ENCODE peak calls at places on chromosomes 5 and 9, in ten cellular contexts. T, O, V, Y, G, W, R, M, C and F are unnamed samples.

GRCh38 chr5:67350185-67350584 is 153.6 kb upstream of the CD180 start:
- DNase-seq in M (no peak), Y (no peak), O (no peak), G (no peak), T (no peak), V (no peak), R (peak), C (no peak), W (no peak), F (no peak)

GRCh38 chr5:174533127-174533453 is 191.3 kb upstream of the MSX2 start:
- DNase-seq in R (no peak), C (no peak), Y (peak), G (no peak), T (no peak), W (no peak), V (no peak), M (no peak), O (no peak), F (peak)

GRCh38 chr5:134114886-134115805 is 665 bp downstream of the TCF7 start:
- DNase-seq in T (no peak), O (peak), R (no peak), M (peak), G (peak), V (peak), W (peak), Y (no peak), C (no peak), F (no peak)

GRCh38 chr5:39605966-39606591 is 181.3 kb upstream of the DAB2 start:
- DNase-seq in T (no peak), W (no peak), C (no peak), V (no peak), O (no peak), R (peak), Y (peak), G (no peak), M (no peak), F (peak)

GRCh38 chr5:176773408-176774035 is 36.8 kb upstream of the UNC5A start:
- DNase-seq in G (no peak), V (peak), W (peak), M (no peak), C (no peak), T (no peak), O (no peak), R (no peak), Y (no peak), F (no peak)

GRCh38 chr9:90593646-90594045 is 49.0 kb downstream of the DIRAS2 start:
- DNase-seq in C (no peak), W (no peak), G (no peak), O (no peak), V (no peak), T (no peak), R (no peak), M (no peak), Y (no peak), F (no peak)

GRCh38 chr5:40797273-40798011 is 732 bp downstream of the PRKAA1 start:
- DNase-seq in O (peak), T (peak), R (peak), W (peak), M (peak), G (peak), V (peak), C (peak), Y (peak), F (peak)

GRCh38 chr5:75640395-75640794 is 29.1 kb downstream of the ANKDD1B start:
- DNase-seq in W (no peak), G (no peak), M (no peak), V (no peak), C (peak), O (no peak), R (peak), Y (peak), T (no peak), F (peak)

GRCh38 chr9:19985081-19985480 is 196.2 kb upstream of the SLC24A2 start:
- DNase-seq in V (no peak), R (no peak), C (no peak), T (no peak), W (no peak), O (no peak), M (no peak), G (no peak), Y (no peak), F (no peak)

GRCh38 chr9:107875571-107875980 is 386.0 kb upstream of the KLF4 start:
- DNase-seq in G (no peak), T (no peak), W (no peak), C (no peak), Y (no peak), O (no peak), V (no peak), R (peak), M (no peak), F (no peak)

GRCh38 chr5:138467711-138468132 is 2.4 kb downstream of the EGR1 start:
- DNase-seq in O (no peak), C (no peak), V (peak), G (no peak), W (no peak), R (no peak), M (no peak), T (no peak), Y (no peak), F (peak)

GRCh38 chr5:143384865-143385657 is 18.4 kb downstream of the NR3C1 start:
- DNase-seq in W (no peak), C (no peak), O (no peak), T (no peak), G (no peak), M (no peak), R (no peak), Y (no peak), V (no peak), F (no peak)

GRCh38 chr5:139414601-139415121 is 10.8 kb upstream of the SPATA24 start:
- DNase-seq in M (no peak), G (no peak), R (no peak), C (no peak), T (no peak), W (no peak), Y (no peak), V (no peak), O (no peak), F (no peak)

GRCh38 chr5:6194261-6194875 is 184.0 kb downstream of the MED10 start:
- DNase-seq in W (no peak), C (no peak), T (no peak), R (no peak), Y (no peak), O (no peak), G (no peak), M (no peak), V (no peak), F (no peak)

GRCh38 chr9:32180597-32180996 is 203.8 kb upstream of the ACO1 start:
- DNase-seq in C (no peak), G (no peak), O (no peak), T (no peak), Y (no peak), R (no peak), W (no peak), V (no peak), M (no peak), F (no peak)

DNA sequence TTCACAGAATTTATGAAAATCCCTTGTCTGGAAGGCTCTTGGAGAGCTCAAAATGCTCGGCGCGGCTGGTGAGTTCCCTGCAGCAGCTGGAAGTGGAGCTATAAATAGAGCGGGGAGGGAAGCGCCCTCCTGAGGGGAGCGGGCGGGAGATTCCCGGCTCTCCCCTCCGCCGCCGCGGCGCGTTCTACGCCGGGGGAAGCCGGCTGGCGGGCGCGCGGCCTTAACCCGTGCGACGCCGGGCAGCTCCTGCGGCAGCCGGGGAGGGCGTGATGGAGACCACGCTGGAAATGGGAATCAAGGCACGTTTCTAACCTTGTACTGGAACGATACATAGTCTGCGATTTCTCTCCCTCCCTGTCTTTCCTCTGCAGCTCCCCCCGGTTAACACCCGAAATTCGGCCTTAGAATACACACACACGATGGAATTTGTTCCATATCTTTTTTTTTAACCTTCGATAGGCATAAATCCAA is 306.5 kb upstream of the KCNN2 start:
- DNase-seq in G (peak), T (no peak), C (no peak), V (no peak), M (peak), O (peak), W (peak), Y (peak), R (peak), F (peak)
- H3K4me3 ChIP-seq in G (peak), T (peak), C (no peak), V (peak), M (peak), O (peak), W (peak), Y (peak), R (peak), F (peak)

GRCh38 chr5:98275980-98276379 is 497.5 kb upstream of the RGMB start:
- DNase-seq in M (no peak), V (no peak), T (no peak), O (no peak), R (no peak), Y (no peak), W (no peak), C (no peak), G (no peak), F (no peak)
- TF ChIP-seq CTCF in M (no peak), V (no peak), T (no peak), O (no peak), R (no peak), Y (no peak), W (peak), C (no peak), G (no peak), F (peak)

GRCh38 chr9:135074354-135075233 is 12.9 kb upstream of the OLFM1 start:
- DNase-seq in Y (no peak), T (no peak), C (no peak), V (peak), W (peak), R (no peak), M (no peak), G (peak), O (no peak), F (no peak)
- H3K4me3 ChIP-seq in Y (no peak), T (peak), C (no peak), V (peak), W (peak), R (no peak), M (peak), G (peak), O (peak), F (no peak)

GRCh38 chr5:96432245-96433065 is 593 bp downstream of the PCSK1 start:
- DNase-seq in V (no peak), C (no peak), G (peak), R (peak), O (peak), W (peak), Y (no peak), M (peak), T (no peak), F (peak)

GRCh38 chr5:96427823-96428222 is 5.2 kb downstream of the PCSK1 start:
- DNase-seq in Y (peak), T (no peak), C (no peak), M (no peak), W (peak), V (no peak), G (peak), R (peak), O (peak), F (peak)

GRCh38 chr5:96434201-96434645 is 1.2 kb upstream of the PCSK1 start:
- DNase-seq in T (no peak), O (peak), C (peak), R (peak), V (no peak), W (peak), G (peak), Y (peak), M (no peak), F (peak)

GRCh38 chr5:96431376-96432244 is 1.4 kb downstream of the PCSK1 start:
- DNase-seq in Y (peak), R (peak), M (no peak), W (peak), T (no peak), C (no peak), V (no peak), O (peak), G (peak), F (peak)

GRCh38 chr5:96433066-96433447 is at the start of gene PCSK1:
- DNase-seq in C (no peak), W (peak), Y (no peak), M (peak), G (peak), T (no peak), V (no peak), O (peak), R (peak), F (no peak)
- TF ChIP-seq CTCF in C (no peak), W (no peak), Y (no peak), M (peak), G (peak), T (no peak), V (no peak), O (no peak), R (no peak), F (no peak)

GRCh38 chr9:34796924-34797323 is 87.0 kb upstream of the CCL21 start:
- DNase-seq in G (peak), V (no peak), M (no peak), W (peak), T (no peak), R (no peak), Y (no peak), C (no peak), O (peak), F (no peak)
- H3K4me3 ChIP-seq in G (peak), V (no peak), M (no peak), W (no peak), T (no peak), R (no peak), Y (no peak), C (no peak), O (no peak), F (no peak)

GRCh38 chr5:180090769-180091546 is 19.4 kb upstream of the RNF130 start:
- DNase-seq in C (peak), T (no peak), M (peak), R (peak), Y (peak), V (no peak), W (peak), O (peak), G (peak), F (peak)

GRCh38 chr5:180088561-180088960 is 17.0 kb upstream of the RNF130 start:
- DNase-seq in W (peak), G (no peak), T (no peak), M (no peak), V (no peak), C (no peak), R (no peak), O (no peak), Y (no peak), F (no peak)

GRCh38 chr5:180093241-180093640 is 21.7 kb upstream of the RNF130 start:
- DNase-seq in T (no peak), C (no peak), Y (no peak), G (no peak), V (no peak), O (no peak), R (no peak), M (no peak), W (no peak), F (no peak)

GRCh38 chr5:180086816-180087426 is 15.4 kb upstream of the RNF130 start:
- DNase-seq in R (no peak), Y (no peak), T (no peak), W (peak), G (no peak), M (no peak), V (no peak), C (no peak), O (no peak), F (no peak)

DNA sequence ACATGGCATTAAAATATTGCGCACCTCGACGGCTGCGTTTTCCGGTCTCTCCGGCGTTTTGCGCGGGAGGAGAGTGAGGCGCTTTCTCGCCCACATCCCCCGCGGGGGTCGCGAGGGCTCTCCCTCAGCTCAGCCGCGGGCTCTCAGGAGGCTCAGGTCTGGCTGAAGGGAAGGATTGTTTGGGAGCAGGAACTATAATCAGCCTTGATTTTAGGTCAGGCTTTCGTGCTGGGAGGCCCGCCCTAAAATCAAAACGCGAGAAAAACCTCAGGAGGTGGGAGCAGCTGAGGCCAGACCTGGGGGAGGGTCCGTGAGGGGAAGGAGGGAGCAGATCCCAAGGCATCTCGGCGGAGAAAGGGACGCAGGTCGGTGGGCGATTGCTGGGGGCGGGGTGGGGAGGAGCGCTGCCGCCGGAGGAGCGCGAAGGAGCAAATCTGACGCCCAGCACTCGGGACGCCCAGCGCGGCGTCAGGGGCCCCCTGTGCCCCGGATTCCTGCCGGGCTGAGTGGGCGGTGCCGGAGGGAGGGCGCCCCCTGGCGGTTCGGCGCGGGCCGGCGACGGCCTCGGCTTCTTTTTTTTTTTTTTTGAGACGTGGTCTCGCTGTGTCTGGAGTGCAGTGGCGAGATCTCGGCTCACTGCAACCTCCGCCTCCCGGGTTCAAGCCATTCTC is 18.7 kb upstream of the RNF130 start:
- DNase-seq in Y (peak), M (peak), W (peak), C (peak), O (peak), G (peak), T (peak), R (peak), V (peak), F (peak)
- TF ChIP-seq CTCF in Y (peak), M (peak), W (peak), C (peak), O (peak), G (peak), T (peak), R (peak), V (peak), F (peak)

DNA sequence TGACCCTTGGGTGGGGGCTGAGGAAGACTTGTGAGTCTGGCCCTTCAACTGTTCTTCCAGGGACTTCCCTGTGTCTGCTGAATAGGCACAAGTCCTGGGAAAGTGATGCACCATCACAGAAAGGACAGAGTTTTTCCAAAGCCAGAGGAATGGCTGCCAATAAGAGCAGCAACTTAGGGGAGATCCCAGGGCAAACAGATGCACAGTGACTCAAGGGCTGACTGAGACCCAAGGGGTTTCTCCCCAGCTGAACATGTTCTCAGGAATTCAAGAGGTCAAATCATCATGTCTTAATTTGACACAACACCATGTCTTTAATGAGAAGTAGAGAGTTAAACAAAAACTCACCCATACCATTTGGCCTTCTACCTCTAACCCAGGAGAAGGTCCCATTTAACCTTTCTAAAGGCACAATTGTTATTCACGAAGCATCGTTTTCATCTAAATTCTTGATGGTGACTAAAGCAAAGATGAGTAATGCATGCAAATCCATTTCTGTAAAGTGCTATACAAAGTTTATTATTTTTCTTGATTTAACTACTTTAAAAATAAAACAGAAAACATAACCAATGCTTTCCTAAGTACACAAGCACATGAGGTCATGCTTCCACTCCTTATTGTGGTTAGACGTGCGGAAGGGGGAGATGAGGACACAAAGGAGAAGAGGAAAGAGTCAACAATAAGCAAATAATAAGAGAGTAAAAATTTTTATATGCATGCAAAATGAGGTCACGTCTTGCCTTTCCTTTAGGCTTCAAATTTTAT is 324.1 kb downstream of the PLK2 start:
- DNase-seq in O (no peak), W (no peak), M (no peak), T (no peak), G (no peak), R (peak), C (no peak), V (no peak), Y (peak), F (peak)
- H3K4me3 ChIP-seq in O (no peak), W (no peak), M (no peak), T (no peak), G (no peak), R (no peak), C (no peak), V (no peak), Y (no peak), F (no peak)

GRCh38 chr9:136370687-136371530 is 2.6 kb downstream of the CARD9 start:
- DNase-seq in M (no peak), W (no peak), R (no peak), O (no peak), T (no peak), V (no peak), Y (no peak), G (no peak), C (no peak), F (peak)

GRCh38 chr9:136373300-136374182 is at the start of gene CARD9:
- DNase-seq in R (peak), O (no peak), T (no peak), V (peak), C (no peak), G (no peak), W (no peak), Y (no peak), M (peak), F (no peak)

GRCh38 chr9:136374183-136374575 is 710 bp upstream of the CARD9 start:
- DNase-seq in O (no peak), T (no peak), W (no peak), M (no peak), G (no peak), Y (no peak), C (no peak), R (no peak), V (no peak), F (no peak)

GRCh38 chr9:136372006-136372405 is 1.5 kb downstream of the CARD9 start:
- DNase-seq in G (no peak), R (no peak), C (no peak), V (no peak), W (no peak), M (no peak), T (no peak), O (no peak), Y (no peak), F (no peak)

GRCh38 chr9:136372561-136373299 is 739 bp downstream of the CARD9 start:
- DNase-seq in R (peak), M (peak), C (no peak), V (peak), W (peak), T (peak), O (peak), G (no peak), Y (peak), F (peak)
- TF ChIP-seq CTCF in R (peak), M (peak), C (no peak), V (no peak), W (no peak), T (no peak), O (no peak), G (no peak), Y (peak), F (peak)